ENCODE peak calls at places on chromosome 22, in seven cellular contexts. Q, J, H, T, Z, V and B are unnamed samples.

GRCh38 chr22:27791494-27792241 is 9.9 kb downstream of the MN1 start:
- DNase-seq in Q (no peak), J (no peak), H (no peak), T (no peak), Z (no peak), V (no peak), B (no peak)

GRCh38 chr22:48099671-48100070 is 1337.2 kb downstream of the TBC1D22A start:
- DNase-seq in Q (no peak), J (no peak), H (no peak), T (no peak), Z (no peak), V (peak), B (no peak)

GRCh38 chr22:46547179-46547882 is 9.9 kb upstream of the CELSR1 start:
- DNase-seq in Q (no peak), J (peak), H (peak), T (peak), Z (no peak), V (no peak), B (no peak)

GRCh38 chr22:21982338-21982965 is at the start of gene TOP3B:
- DNase-seq in Q (peak), J (peak), H (peak), T (peak), Z (peak), V (peak), B (peak)

GRCh38 chr22:22856364-22856763 is 31.3 kb upstream of the IGLL5 start:
- DNase-seq in Q (no peak), J (no peak), H (no peak), T (no peak), Z (no peak), V (no peak), B (no peak)

GRCh38 chr22:35560824-35561223 is 20.2 kb downstream of the RASD2 start:
- DNase-seq in Q (no peak), J (no peak), H (no peak), T (no peak), Z (no peak), V (no peak), B (no peak)

GRCh38 chr22:38191746-38192474 is 9.9 kb upstream of the MAFF start:
- DNase-seq in Q (no peak), J (no peak), H (no peak), T (no peak), Z (no peak), V (peak), B (no peak)

GRCh38 chr22:27378994-27379393 is 422.6 kb downstream of the MN1 start:
- DNase-seq in Q (no peak), J (no peak), H (peak), T (no peak), Z (no peak), V (no peak), B (no peak)

GRCh38 chr22:27482414-27482813 is 319.1 kb downstream of the MN1 start:
- DNase-seq in Q (no peak), J (no peak), H (no peak), T (no peak), Z (no peak), V (no peak), B (no peak)

GRCh38 chr22:50189849-50190181 is 4.1 kb downstream of the TRABD start:
- DNase-seq in Q (peak), J (no peak), H (no peak), T (no peak), Z (no peak), V (no peak), B (peak)

GRCh38 chr22:29331658-29332300 is 16.3 kb upstream of the RASL10A start:
- DNase-seq in Q (no peak), J (no peak), H (no peak), T (no peak), Z (no peak), V (no peak), B (no peak)

GRCh38 chr22:44108806-44109385 is 71.8 kb upstream of the PARVG start:
- DNase-seq in Q (no peak), J (no peak), H (no peak), T (no peak), Z (no peak), V (no peak), B (no peak)

GRCh38 chr22:50626314-50626855 is 1.6 kb downstream of the ARSA start:
- DNase-seq in Q (no peak), J (no peak), H (no peak), T (no peak), Z (no peak), V (peak), B (no peak)

GRCh38 chr22:35629406-35630234 is 12.5 kb upstream of the MB start:
- DNase-seq in Q (peak), J (peak), H (peak), T (peak), Z (no peak), V (peak), B (peak)

GRCh38 chr22:46013460-46014416 is 36.8 kb upstream of the WNT7B start:
- DNase-seq in Q (peak), J (peak), H (peak), T (peak), Z (peak), V (peak), B (peak)

GRCh38 chr22:38782402-38783094 is 11.4 kb downstream of the DNAL4 start:
- DNase-seq in Q (no peak), J (no peak), H (no peak), T (no peak), Z (no peak), V (no peak), B (peak)

GRCh38 chr22:48106215-48106614 is 1343.8 kb downstream of the TBC1D22A start:
- DNase-seq in Q (no peak), J (no peak), H (no peak), T (no peak), Z (no peak), V (no peak), B (no peak)

GRCh38 chr22:50545522-50546325 is at the start of gene KLHDC7B:
- DNase-seq in Q (no peak), J (no peak), H (no peak), T (no peak), Z (no peak), V (no peak), B (peak)

GRCh38 chr22:36287881-36288515 is 35.1 kb downstream of the APOL1 start:
- DNase-seq in Q (no peak), J (peak), H (no peak), T (no peak), Z (no peak), V (no peak), B (no peak)

GRCh38 chr22:27724706-27725105 is 76.8 kb downstream of the MN1 start:
- DNase-seq in Q (no peak), J (peak), H (no peak), T (no peak), Z (no peak), V (no peak), B (no peak)

GRCh38 chr22:49838771-49839717 is 11.4 kb upstream of the BRD1 start:
- DNase-seq in Q (no peak), J (no peak), H (no peak), T (no peak), Z (no peak), V (peak), B (peak)

GRCh38 chr22:17131686-17132085 is 10.5 kb upstream of the TMEM121B start:
- DNase-seq in Q (no peak), J (no peak), H (no peak), T (no peak), Z (peak), V (no peak), B (peak)

GRCh38 chr22:50544078-50544745 is 1.5 kb upstream of the KLHDC7B start:
- DNase-seq in Q (peak), J (peak), H (peak), T (no peak), Z (no peak), V (peak), B (peak)